ENCODE peak calls at places on chromosomes 11 and 22, in five cellular contexts. Z is OCI-M1; C is T47D; S is stimulated activated CD4-positive, alpha-beta T cell treated with anti-CD3 and anti-CD28 coated beads, TNF-alpha, amount 100 ng/mL, for 48 hours; P is ovary. E is an unnamed sample.

GRCh38 chr11:126438691-126439090 is 83.2 kb downstream of the ST3GAL4 start:
- DNase-seq in P (no peak), C (no peak), Z (no peak), S (no peak), E (no peak)

GRCh38 chr11:128688031-128688713 is 5.7 kb upstream of the FLI1 start:
- DNase-seq in S (no peak), C (no peak), P (no peak), Z (no peak), E (no peak)

GRCh38 chr22:49047461-49047860 is 780.2 kb downstream of the BRD1 start:
- DNase-seq in C (no peak), P (no peak), S (no peak), Z (no peak), E (no peak)

GRCh38 chr22:32850591-32851517 is 49.3 kb downstream of the TIMP3 start:
- DNase-seq in P (peak), S (no peak), C (no peak), Z (no peak), E (no peak)

GRCh38 chr22:50627914-50628542 is at the start of gene ARSA:
- DNase-seq in S (peak), Z (peak), P (peak), C (peak), E (peak)

GRCh38 chr11:59425131-59425530 is 1.1 kb downstream of the OR5A2 start:
- DNase-seq in C (no peak), Z (no peak), S (no peak), P (no peak), E (no peak)

GRCh38 chr22:19892925-19893324 is 38.3 kb upstream of the GNB1L start:
- DNase-seq in S (no peak), C (no peak), P (no peak), Z (no peak), E (no peak)

GRCh38 chr11:64771861-64772260 is 6.5 kb downstream of the SF1 start:
- DNase-seq in S (no peak), Z (no peak), C (no peak), P (no peak), E (no peak)

GRCh38 chr11:131154329-131154728 is 216.1 kb upstream of the NTM start:
- DNase-seq in C (no peak), Z (no peak), P (no peak), S (no peak), E (no peak)

GRCh38 chr11:109317726-109318125 is 104.3 kb upstream of the C11orf87 start:
- DNase-seq in P (no peak), C (no peak), S (no peak), Z (no peak), E (no peak)

GRCh38 chr11:72766152-72766902 is 14.1 kb upstream of the ARAP1 start:
- DNase-seq in Z (no peak), C (no peak), S (no peak), P (no peak), E (no peak)

GRCh38 chr22:24768537-24769374 is 5.8 kb downstream of the PIWIL3 start:
- DNase-seq in C (peak), S (peak), Z (peak), P (peak), E (peak)

GRCh38 chr22:30605449-30606110 is 1.4 kb upstream of the TCN2 start:
- DNase-seq in Z (peak), S (peak), P (peak), C (peak), E (peak)

GRCh38 chr11:126411971-126412381 is 56.5 kb downstream of the ST3GAL4 start:
- DNase-seq in P (peak), S (no peak), C (no peak), Z (peak), E (no peak)

GRCh38 chr11:61567286-61568061 is 13.4 kb downstream of the SYT7 start:
- DNase-seq in Z (peak), P (peak), S (peak), C (peak), E (peak)

GRCh38 chr22:29205598-29206371 is at the start of gene EMID1:
- DNase-seq in S (no peak), C (peak), P (peak), Z (peak), E (peak)

GRCh38 chr11:126357055-126357962 is 1.8 kb downstream of the ST3GAL4 start:
- DNase-seq in S (no peak), Z (no peak), C (no peak), P (peak), E (no peak)

GRCh38 chr22:36160499-36160942 is at the start of gene APOL3:
- DNase-seq in C (peak), Z (peak), P (peak), S (no peak), E (peak)

GRCh38 chr22:40055143-40055926 is 60.6 kb downstream of the FAM83F start:
- DNase-seq in C (no peak), P (no peak), S (no peak), Z (peak), E (no peak)

GRCh38 chr11:118437736-118438125 is 1.4 kb downstream of the KMT2A start:
- DNase-seq in P (peak), C (no peak), Z (peak), S (no peak), E (peak)

GRCh38 chr22:37563153-37564081 is 3.1 kb downstream of the CDC42EP1 start:
- DNase-seq in C (peak), S (no peak), Z (peak), P (peak), E (peak)

GRCh38 chr11:73197348-73197747 is 20.7 kb upstream of the P2RY2 start:
- DNase-seq in S (no peak), P (no peak), C (peak), Z (no peak), E (no peak)

GRCh38 chr11:85961130-85961529 is 105.9 kb downstream of the CCDC83 start:
- DNase-seq in S (no peak), P (no peak), C (no peak), Z (no peak), E (no peak)

GRCh38 chr11:47466201-47466600 is 17.3 kb upstream of the RAPSN start:
- DNase-seq in P (no peak), S (no peak), C (no peak), Z (no peak), E (no peak)

GRCh38 chr22:20181194-20181931 is 30.5 kb upstream of the CCDC188 start:
- DNase-seq in P (no peak), Z (no peak), C (no peak), S (no peak), E (no peak)

GRCh38 chr11:729492-730074 is 17.7 kb upstream of the TALDO1 start:
- DNase-seq in P (no peak), S (no peak), Z (no peak), C (no peak), E (no peak)

GRCh38 chr11:28296426-28296825 is 188.2 kb downstream of the METTL15 start:
- DNase-seq in C (no peak), P (no peak), Z (no peak), S (no peak), E (no peak)

GRCh38 chr22:39252461-39253391 is 7.9 kb upstream of the PDGFB start:
- DNase-seq in Z (no peak), P (no peak), S (no peak), C (no peak), E (peak)

GRCh38 chr22:31173386-31174145 is 13.6 kb downstream of the RNF185 start:
- DNase-seq in C (no peak), S (no peak), P (no peak), Z (no peak), E (peak)

GRCh38 chr11:2072551-2073261 is 66.5 kb downstream of the IGF2 start:
- DNase-seq in S (no peak), P (no peak), Z (peak), C (no peak), E (peak)

GRCh38 chr22:33210129-33210784 is 152.1 kb upstream of the SYN3 start:
- DNase-seq in Z (peak), C (peak), S (no peak), P (no peak), E (peak)

GRCh38 chr22:29825578-29825977 is 12.5 kb downstream of the ASCC2 start:
- DNase-seq in S (no peak), P (no peak), C (no peak), Z (no peak), E (no peak)

GRCh38 chr11:86719781-86720463 is 47.5 kb upstream of the ME3 start:
- DNase-seq in P (no peak), Z (no peak), S (no peak), C (peak), E (peak)

GRCh38 chr11:2928605-2929510 is at the start of gene PHLDA2:
- DNase-seq in S (peak), P (no peak), C (peak), Z (peak), E (peak)

GRCh38 chr11:32316846-32317525 is 118.4 kb downstream of the WT1 start:
- DNase-seq in P (no peak), Z (peak), S (no peak), C (no peak), E (no peak)

E was measured in EL.